ENCODE peak calls at places on chromosomes 5 and 9, in five cellular contexts. T is ascending aorta, J is fibroblast of mammary gland, C is Caco-2, X is PC-3. D is an unnamed sample.

GRCh38 chr5:149999359-149999758 is 1.1 kb downstream of the TIGD6 start:
- DNase-seq in J (no peak), C (no peak), X (no peak), T (no peak), D (no peak)

GRCh38 chr9:98900725-98901124 is 43.0 kb upstream of the COL15A1 start:
- DNase-seq in C (no peak), J (peak; percentile 30), X (no peak), T (no peak), D (no peak)

GRCh38 chr9:16001856-16002255 is 449.0 kb downstream of the CCDC171 start:
- DNase-seq in C (no peak), T (no peak), X (no peak), J (peak; percentile 74), D (no peak)

GRCh38 chr5:143355710-143356109 is 47.8 kb downstream of the NR3C1 start:
- DNase-seq in J (peak; percentile 97), T (no peak), X (peak; percentile 87), C (no peak), D (peak; percentile 79)

GRCh38 chr9:121317737-121318630 is 50.0 kb downstream of the GSN start:
- DNase-seq in J (no peak), X (no peak), T (no peak), C (no peak), D (no peak)

GRCh38 chr9:109707355-109707754 is 72.6 kb upstream of the PALM2AKAP2 start:
- DNase-seq in C (no peak), J (no peak), X (peak; percentile 22), T (no peak), D (no peak)

GRCh38 chr9:87503970-87504369 is 6.3 kb downstream of the DAPK1 start:
- DNase-seq in T (no peak), X (no peak), J (no peak), C (no peak), D (no peak)

GRCh38 chr5:54561646-54562045 is 44.1 kb downstream of the SNX18 start:
- DNase-seq in J (no peak), T (no peak), C (no peak), X (no peak), D (no peak)

GRCh38 chr9:86960938-86961337 is 13.6 kb upstream of the GAS1 start:
- DNase-seq in C (no peak), J (no peak), X (no peak), T (no peak), D (no peak)

GRCh38 chr5:37552770-37553719 is 173.9 kb downstream of the WDR70 start:
- DNase-seq in J (peak; percentile 40), C (peak; percentile 12), X (peak; percentile 7), T (no peak), D (no peak)

GRCh38 chr5:55982957-55983381 is 11.8 kb downstream of the IL6ST start:
- DNase-seq in X (peak; percentile 11), C (peak; percentile 60), T (no peak), J (peak; percentile 18), D (no peak)

GRCh38 chr5:181229996-181230395 is 6.9 kb downstream of the TRIM41 start:
- DNase-seq in X (no peak), J (no peak), C (no peak), T (no peak), D (no peak)

DNA sequence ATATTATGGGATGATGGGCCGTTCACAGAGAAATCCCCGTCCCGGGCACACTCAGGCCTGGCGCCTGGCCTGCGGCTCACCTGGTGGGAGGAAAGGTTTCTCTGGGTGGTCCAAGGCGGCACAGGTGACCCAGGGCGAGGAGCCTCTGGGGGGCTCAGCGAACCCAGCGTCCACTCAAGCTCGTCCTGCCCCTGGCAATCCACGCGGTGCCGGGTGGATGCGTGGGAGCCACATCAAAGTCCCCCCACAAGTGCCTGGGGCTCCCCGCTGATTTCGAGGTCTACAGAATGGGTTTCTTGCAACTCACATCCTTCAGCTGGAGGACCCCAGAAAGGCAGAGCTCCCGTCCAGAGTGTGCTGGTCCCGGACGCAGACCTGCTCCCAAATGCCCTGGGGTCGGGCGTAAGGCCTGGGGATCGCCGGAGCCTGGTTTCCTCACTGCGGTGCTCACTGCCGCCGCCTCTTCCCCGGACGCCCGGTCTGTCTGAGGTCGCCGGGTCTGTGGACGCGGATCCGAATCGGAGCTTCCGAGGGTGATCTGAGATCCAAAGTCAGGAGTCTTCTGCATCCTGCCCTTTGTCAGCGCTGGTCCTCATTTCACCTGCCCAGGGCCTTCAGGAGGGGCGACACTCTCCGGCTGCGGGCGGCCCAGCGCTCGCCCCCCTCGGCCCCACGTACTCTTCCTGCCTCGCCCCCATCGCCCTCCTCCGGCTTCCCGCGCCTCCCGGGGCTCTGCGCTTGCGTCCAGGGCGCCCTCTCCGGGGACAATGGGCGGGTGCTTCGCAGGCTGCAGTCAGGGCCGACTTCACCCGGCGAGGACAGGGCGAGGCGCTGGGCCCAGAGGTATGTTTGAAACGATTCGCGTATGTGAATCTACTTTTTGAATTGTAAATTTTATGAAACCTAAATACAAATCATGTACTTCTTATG is 20.0 kb upstream of the RUFY1 start:
- DNase-seq in C (no peak), J (peak; percentile 32), X (no peak), T (no peak), D (no peak)
- TF ChIP-seq CTCF in C (no peak), J (no peak), X (no peak), T (no peak), D (no peak)

GRCh38 chr5:87126869-87127268 is 140.8 kb upstream of the RASA1 start:
- DNase-seq in X (no peak), J (no peak), T (no peak), C (no peak), D (no peak)

GRCh38 chr5:87129051-87129450 is 138.6 kb upstream of the RASA1 start:
- DNase-seq in J (peak; percentile 25), X (no peak), T (no peak), C (no peak), D (no peak)

GRCh38 chr5:87127956-87128687 is 139.6 kb upstream of the RASA1 start:
- DNase-seq in X (peak; percentile 98), T (no peak), J (no peak), C (no peak), D (no peak)

GRCh38 chr5:87125796-87126195 is 141.9 kb upstream of the RASA1 start:
- DNase-seq in J (no peak), C (no peak), T (no peak), X (no peak), D (no peak)

GRCh38 chr5:87127426-87127825 is 140.3 kb upstream of the RASA1 start:
- DNase-seq in T (no peak), J (peak; percentile 83), C (no peak), X (peak; percentile 88), D (no peak)
- H3K4me3 ChIP-seq in T (no peak overlapping the region), J (no peak overlapping the region), C (no peak overlapping the region), X (peak overlapping the region; percentile 0), D (no peak overlapping the region)

DNA sequence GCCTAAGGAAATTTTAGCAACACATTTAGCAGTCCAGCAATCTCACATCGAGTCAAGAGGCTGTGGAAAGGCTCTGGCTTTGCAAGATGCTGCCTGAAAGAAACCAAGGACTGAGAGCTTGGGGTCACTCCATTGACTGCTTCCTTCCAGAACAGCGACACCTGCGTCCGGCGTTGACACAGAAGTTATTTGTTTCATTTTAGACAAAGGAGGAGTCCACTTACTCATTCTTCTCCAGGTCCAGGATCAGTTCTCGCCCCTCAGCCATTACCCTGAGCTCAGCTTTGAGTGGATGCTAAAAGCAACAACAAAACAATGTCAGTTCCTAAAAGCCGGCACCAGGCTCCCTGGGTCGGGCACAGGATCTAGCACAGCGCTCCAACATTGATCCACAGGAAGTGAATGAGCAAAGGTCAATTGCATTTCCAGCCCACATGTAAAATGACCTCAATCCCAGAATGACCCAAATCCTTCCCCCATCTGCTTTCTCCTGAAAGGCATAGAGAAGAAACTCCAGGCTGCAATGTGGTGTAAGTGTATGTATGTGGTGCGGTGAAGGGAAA is 11.3 kb downstream of the ADAM19 start:
- DNase-seq in J (no peak), C (no peak), X (no peak), T (no peak), D (no peak)
- TF ChIP-seq CTCF in J (no peak), C (no peak), X (no peak), T (no peak), D (peak; percentile 32)

GRCh38 chr5:95862636-95863382 is 40.3 kb upstream of the GLRX start:
- DNase-seq in J (no peak), X (peak; percentile 60), C (no peak), T (no peak), D (no peak)
- H3K4me3 ChIP-seq in J (no peak overlapping the region), X (no peak overlapping the region), C (no peak overlapping the region), T (no peak overlapping the region), D (no peak overlapping the region)

GRCh38 chr9:79955300-79955699 is 383.5 kb downstream of the TLE4 start:
- DNase-seq in C (no peak), J (no peak), X (no peak), T (no peak), D (no peak)
- TF ChIP-seq CTCF in C (no peak), J (peak; percentile 30), X (peak; percentile 30), T (no peak), D (peak; percentile 26)

GRCh38 chr5:107982703-107983425 is 312.1 kb upstream of the EFNA5 start:
- DNase-seq in T (no peak), J (no peak), X (no peak), C (no peak), D (no peak)
- H3K4me3 ChIP-seq in T (no peak overlapping the region), J (no peak overlapping the region), X (no peak overlapping the region), C (no peak overlapping the region), D (no peak overlapping the region)

GRCh38 chr9:112717669-112718331 is at the start of gene INIP:
- DNase-seq in X (peak; percentile 96), T (peak; percentile 87), C (peak; percentile 98), J (peak; percentile 94), D (peak; percentile 90)
- TF ChIP-seq CTCF in X (no peak), T (no peak), C (no peak), J (no peak), D (peak; percentile 35)

D was measured in LNCaP clone FGC.